ENCODE peak calls at places on chromosome 3, in six cellular contexts. Q is GM12892, Z is breast epithelium, Y is H1, T is GM23338, X is transverse colon. U is an unnamed sample.

GRCh38 chr3:185120126-185120525 is 32.7 kb downstream of the C3orf70 start:
- DNase-seq in T (no peak), X (no peak), Z (no peak), Y (no peak), Q (no peak), U (no peak)

GRCh38 chr3:107674371-107674770 is 151.6 kb downstream of the BBX start:
- DNase-seq in Z (no peak), Y (no peak), Q (no peak), X (no peak), T (no peak), U (no peak)

GRCh38 chr3:195253981-195254432 is 17.0 kb downstream of the XXYLT1 start:
- DNase-seq in X (no peak), Y (peak), T (no peak), Z (no peak), Q (no peak), U (peak)

GRCh38 chr3:68985391-68985790 is 28.1 kb downstream of the EOGT start:
- DNase-seq in Q (no peak), Y (no peak), Z (no peak), T (no peak), X (no peak), U (no peak)

GRCh38 chr3:77506384-77506783 is 466.5 kb downstream of the ROBO2 start:
- DNase-seq in Z (no peak), Y (no peak), X (no peak), T (no peak), Q (no peak), U (no peak)

GRCh38 chr3:138065939-138066338 is 49.5 kb downstream of the DZIP1L start:
- DNase-seq in Q (no peak), Y (no peak), Z (no peak), T (no peak), X (no peak), U (no peak)

GRCh38 chr3:8937064-8938020 is 25.9 kb downstream of the RAD18 start:
- DNase-seq in X (no peak), T (no peak), Y (no peak), Z (no peak), Q (no peak), U (no peak)

GRCh38 chr3:147412491-147412916 is 3.3 kb downstream of the ZIC1 start:
- DNase-seq in Q (no peak), Z (no peak), Y (no peak), T (peak), X (no peak), U (no peak)

GRCh38 chr3:56622381-56622780 is 60.7 kb downstream of the TASOR start:
- DNase-seq in X (no peak), Z (no peak), Y (no peak), T (no peak), Q (no peak), U (no peak)

GRCh38 chr3:196225086-196225485 is 8.8 kb downstream of the SLC51A start:
- DNase-seq in Q (no peak), Z (no peak), Y (no peak), X (no peak), T (no peak), U (no peak)

GRCh38 chr3:175224051-175224450 is 364.9 kb downstream of the NAALADL2 start:
- DNase-seq in Q (no peak), T (no peak), Z (no peak), X (no peak), Y (no peak), U (no peak)

GRCh38 chr3:196292281-196292923 is 4.9 kb upstream of the PCYT1A start:
- DNase-seq in Z (no peak), Y (no peak), X (no peak), Q (peak), T (peak), U (no peak)

GRCh38 chr3:74862501-74862900 is 248.0 kb upstream of the CNTN3 start:
- DNase-seq in T (no peak), Q (no peak), Y (no peak), X (no peak), Z (no peak), U (no peak)

GRCh38 chr3:165148901-165149441 is 47.2 kb downstream of the SLITRK3 start:
- DNase-seq in Y (no peak), T (no peak), Z (no peak), Q (no peak), X (no peak), U (no peak)

GRCh38 chr3:4350789-4351163 is 47.6 kb downstream of the SETMAR start:
- DNase-seq in Q (peak), T (peak), Y (no peak), X (peak), Z (no peak), U (peak)

GRCh38 chr3:138845771-138846173 is 11.0 kb upstream of the PIK3CB start:
- DNase-seq in X (no peak), T (peak), Y (no peak), Q (no peak), Z (no peak), U (no peak)

GRCh38 chr3:25047058-25047457 is 381.0 kb upstream of the RARB start:
- DNase-seq in X (no peak), Y (no peak), T (no peak), Z (no peak), Q (no peak), U (no peak)

GRCh38 chr3:192063570-192063969 is 602.6 kb downstream of the PYDC2 start:
- DNase-seq in X (peak), Q (no peak), T (peak), Y (peak), Z (no peak), U (peak)

GRCh38 chr3:126124148-126124868 is 40.4 kb upstream of the SLC41A3 start:
- DNase-seq in Q (no peak), Y (peak), T (peak), Z (no peak), X (peak), U (no peak)

GRCh38 chr3:89032331-89033063 is 74.9 kb upstream of the EPHA3 start:
- DNase-seq in Y (no peak), Q (no peak), Z (no peak), X (no peak), T (no peak), U (no peak)

GRCh38 chr3:37190667-37191066 is 16.3 kb upstream of the LRRFIP2 start:
- DNase-seq in Z (no peak), Q (no peak), Y (no peak), T (no peak), X (no peak), U (no peak)

GRCh38 chr3:46936733-46937250 is 39.8 kb downstream of the CCDC12 start:
- DNase-seq in T (no peak), Q (no peak), Z (no peak), Y (no peak), X (peak), U (no peak)

GRCh38 chr3:154716170-154716569 is 286.2 kb upstream of the GPR149 start:
- DNase-seq in T (no peak), Y (no peak), Z (no peak), Q (no peak), X (no peak), U (no peak)

GRCh38 chr3:151268267-151269235 is 9.8 kb downstream of the P2RY14 start:
- DNase-seq in Z (no peak), X (peak), T (no peak), Y (no peak), Q (no peak), U (no peak)

GRCh38 chr3:138381950-138382715 is 33.8 kb downstream of the MRAS start:
- DNase-seq in Q (no peak), Z (peak), Y (no peak), X (peak), T (no peak), U (peak)

GRCh38 chr3:81602781-81603180 is 158.7 kb downstream of the GBE1 start:
- DNase-seq in T (no peak), X (no peak), Q (no peak), Y (no peak), Z (no peak), U (no peak)

GRCh38 chr3:33787328-33788009 is 11.0 kb upstream of the PDCD6IP start:
- DNase-seq in Y (peak), Q (peak), X (peak), Z (peak), T (peak), U (no peak)

GRCh38 chr3:7106635-7107034 is 245.7 kb downstream of the GRM7 start:
- DNase-seq in Y (no peak), Q (no peak), X (no peak), T (no peak), Z (no peak), U (no peak)

GRCh38 chr3:134597390-134597975 is 53.3 kb downstream of the KY start:
- DNase-seq in T (no peak), X (no peak), Y (no peak), Q (no peak), Z (no peak), U (no peak)

GRCh38 chr3:162978136-162978535 is 1481.5 kb downstream of the OTOL1 start:
- DNase-seq in Y (no peak), X (no peak), T (no peak), Q (no peak), Z (no peak), U (no peak)

GRCh38 chr3:20769430-20769829 is 583.4 kb upstream of the SGO1 start:
- DNase-seq in Z (no peak), T (no peak), X (no peak), Y (no peak), Q (no peak), U (no peak)

GRCh38 chr3:133472889-133473288 is 73.0 kb downstream of the BFSP2 start:
- DNase-seq in Z (no peak), X (no peak), Q (no peak), Y (no peak), T (no peak), U (no peak)

GRCh38 chr3:118436863-118437262 is 597.8 kb downstream of the IGSF11 start:
- DNase-seq in X (no peak), Q (no peak), Z (no peak), Y (no peak), T (no peak), U (no peak)
- TF ChIP-seq POLR2AphosphoS5 in X (no peak), Q (no peak), Z (no peak), Y (no peak), T (no peak), U (no peak)

DNA sequence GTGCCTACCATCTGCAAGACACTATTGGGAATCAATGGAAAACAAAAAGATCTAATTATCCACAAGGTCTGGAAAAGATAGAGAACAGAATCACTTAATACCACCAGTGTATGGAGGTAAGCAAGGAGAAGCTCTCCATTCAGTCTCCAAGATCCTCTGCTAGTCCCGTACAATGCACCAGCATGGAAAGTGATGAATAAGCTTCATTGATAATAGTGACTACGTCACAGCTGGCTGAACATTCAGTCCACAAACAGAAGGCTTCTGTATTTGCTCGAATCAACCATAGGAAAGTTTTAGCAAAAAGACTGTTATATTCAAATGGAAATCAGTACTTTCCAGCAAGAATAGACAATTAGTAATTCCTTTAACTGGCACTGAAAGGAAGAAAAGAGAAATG is 42.9 kb downstream of the IGSF11 start:
- DNase-seq in X (no peak), T (no peak), Y (no peak), Q (no peak), Z (no peak), U (no peak)
- TF ChIP-seq POLR2AphosphoS5 in X (no peak), T (no peak), Y (no peak), Q (no peak), Z (no peak), U (no peak)

GRCh38 chr3:12501360-12502020 is 17.2 kb downstream of the TSEN2 start:
- DNase-seq in X (no peak), Z (no peak), Y (no peak), Q (no peak), T (no peak), U (no peak)
- TF ChIP-seq POLR2AphosphoS5 in X (peak), Z (no peak), Y (no peak), Q (no peak), T (no peak), U (no peak)

DNA sequence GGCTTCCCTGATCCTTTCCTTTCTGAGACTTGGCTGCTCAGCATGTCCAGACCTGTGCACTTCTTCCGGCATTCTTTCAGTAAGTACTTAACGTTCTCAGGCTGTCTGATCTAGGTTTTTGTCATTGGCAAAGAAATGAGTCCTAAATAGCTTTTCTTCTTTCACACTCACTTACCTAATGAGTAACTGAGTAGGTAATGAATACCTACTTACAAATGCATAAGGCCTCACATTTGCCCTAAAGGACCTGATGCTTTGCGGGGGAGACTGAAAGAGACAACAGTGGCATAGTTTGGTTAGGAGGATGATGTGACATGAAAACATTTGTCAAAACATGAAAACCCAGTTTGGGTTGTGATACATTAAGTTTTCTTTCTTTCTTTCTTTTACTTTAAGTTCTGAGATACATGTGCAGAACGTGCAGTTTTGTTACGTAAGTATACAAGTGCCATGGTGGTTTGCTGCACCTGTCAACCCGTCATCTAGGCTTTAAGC is 516.7 kb upstream of the CFAP20DC start:
- DNase-seq in T (no peak), X (no peak), Z (peak), Q (peak), Y (no peak), U (no peak)
- TF ChIP-seq POLR2AphosphoS5 in T (no peak), X (no peak), Z (peak), Q (no peak), Y (no peak), U (no peak)

DNA sequence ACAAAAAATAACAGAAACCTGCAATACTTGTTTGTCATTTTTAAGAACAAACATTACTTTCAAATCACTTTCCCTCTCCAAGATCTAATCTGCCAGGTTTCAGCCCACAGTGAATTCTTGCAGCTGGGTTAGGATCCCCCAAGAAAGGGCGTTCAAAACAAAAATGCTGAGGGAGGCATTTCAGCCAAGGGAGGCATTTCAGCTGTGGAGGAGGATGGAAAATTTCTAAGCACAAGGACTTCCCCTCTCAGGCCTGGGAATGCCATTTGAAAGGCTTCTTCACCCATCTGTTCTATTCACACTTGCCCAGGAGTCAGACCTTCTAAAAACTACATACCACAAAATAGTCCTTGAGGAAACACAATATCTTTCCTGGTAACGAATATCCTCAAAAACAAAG is 69.1 kb downstream of the P3H2 start:
- DNase-seq in X (no peak), Q (no peak), Z (no peak), Y (no peak), T (peak), U (no peak)
- TF ChIP-seq POLR2AphosphoS5 in X (no peak), Q (no peak), Z (no peak), Y (no peak), T (no peak), U (no peak)

GRCh38 chr3:197722734-197723133 is 14.0 kb downstream of the RUBCN start:
- DNase-seq in X (no peak), Z (no peak), Q (no peak), T (no peak), Y (no peak), U (no peak)

GRCh38 chr3:197714251-197714650 is 22.5 kb downstream of the RUBCN start:
- DNase-seq in Q (no peak), Y (no peak), Z (no peak), T (no peak), X (no peak), U (no peak)

GRCh38 chr3:197713477-197713822 is 23.3 kb downstream of the RUBCN start:
- DNase-seq in X (no peak), Z (no peak), Q (no peak), Y (no peak), T (no peak), U (no peak)

GRCh38 chr3:197718904-197719303 is 17.8 kb downstream of the RUBCN start:
- DNase-seq in Y (no peak), T (no peak), Q (no peak), Z (no peak), X (no peak), U (no peak)
- TF ChIP-seq POLR2AphosphoS5 in Y (no peak), T (no peak), Q (no peak), Z (no peak), X (no peak), U (no peak)

GRCh38 chr3:128993461-128994172 is at the start of gene CFAP92:
- DNase-seq in Y (peak), X (peak), T (peak), Q (peak), Z (peak), U (peak)

GRCh38 chr3:128988286-128988685 is 5.6 kb downstream of the CFAP92 start:
- DNase-seq in Y (no peak), Z (no peak), X (no peak), T (no peak), Q (no peak), U (no peak)

GRCh38 chr3:128992926-128993460 is 883 bp downstream of the CFAP92 start:
- DNase-seq in Z (no peak), X (no peak), Q (no peak), Y (peak), T (peak), U (peak)

GRCh38 chr3:128994173-128994512 is 267 bp upstream of the CFAP92 start:
- DNase-seq in Q (no peak), Y (no peak), X (no peak), Z (no peak), T (no peak), U (no peak)

DNA sequence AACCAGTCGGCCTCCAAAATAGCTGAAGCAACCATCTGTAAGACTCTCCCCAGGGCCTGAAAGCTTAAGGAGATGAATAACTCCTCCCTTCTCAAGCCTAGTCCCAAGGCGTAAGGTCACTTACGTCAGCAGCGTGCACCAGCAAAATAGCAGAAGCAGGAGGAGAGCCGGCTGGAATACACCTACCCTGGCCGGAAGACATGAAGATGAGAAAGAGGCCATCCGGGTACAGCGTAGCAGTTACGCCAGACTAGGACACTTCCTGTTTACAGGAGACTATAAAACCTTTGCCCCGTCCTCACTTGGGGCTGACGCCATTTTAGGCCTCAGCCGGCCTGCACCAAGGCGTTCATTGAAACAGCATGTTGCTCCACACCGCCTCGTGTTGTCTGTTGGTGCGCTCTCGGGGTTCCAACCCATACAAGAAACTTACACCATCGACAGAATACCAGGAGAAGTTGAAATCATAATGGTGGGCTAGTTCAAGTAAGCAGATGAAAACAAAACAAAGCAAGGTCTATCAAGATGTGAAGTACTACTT is 2.5 kb downstream of the CFAP92 start:
- DNase-seq in X (no peak), Z (no peak), Y (no peak), T (no peak), Q (no peak), U (peak)
- TF ChIP-seq POLR2AphosphoS5 in X (no peak), Z (no peak), Y (no peak), T (no peak), Q (no peak), U (peak)

GRCh38 chr3:72077473-72078259 is 292.7 kb upstream of the PROK2 start:
- DNase-seq in Y (no peak), X (peak), Q (no peak), Z (no peak), T (no peak), U (no peak)

GRCh38 chr3:72080101-72080500 is 295.2 kb upstream of the PROK2 start:
- DNase-seq in Y (no peak), T (no peak), Q (no peak), X (no peak), Z (no peak), U (no peak)

GRCh38 chr3:72079369-72079872 is 294.5 kb upstream of the PROK2 start:
- DNase-seq in Y (no peak), Q (no peak), Z (no peak), T (no peak), X (no peak), U (no peak)

GRCh38 chr3:72080800-72081199 is 295.9 kb upstream of the PROK2 start:
- DNase-seq in X (no peak), Z (no peak), T (no peak), Y (no peak), Q (no peak), U (no peak)

DNA sequence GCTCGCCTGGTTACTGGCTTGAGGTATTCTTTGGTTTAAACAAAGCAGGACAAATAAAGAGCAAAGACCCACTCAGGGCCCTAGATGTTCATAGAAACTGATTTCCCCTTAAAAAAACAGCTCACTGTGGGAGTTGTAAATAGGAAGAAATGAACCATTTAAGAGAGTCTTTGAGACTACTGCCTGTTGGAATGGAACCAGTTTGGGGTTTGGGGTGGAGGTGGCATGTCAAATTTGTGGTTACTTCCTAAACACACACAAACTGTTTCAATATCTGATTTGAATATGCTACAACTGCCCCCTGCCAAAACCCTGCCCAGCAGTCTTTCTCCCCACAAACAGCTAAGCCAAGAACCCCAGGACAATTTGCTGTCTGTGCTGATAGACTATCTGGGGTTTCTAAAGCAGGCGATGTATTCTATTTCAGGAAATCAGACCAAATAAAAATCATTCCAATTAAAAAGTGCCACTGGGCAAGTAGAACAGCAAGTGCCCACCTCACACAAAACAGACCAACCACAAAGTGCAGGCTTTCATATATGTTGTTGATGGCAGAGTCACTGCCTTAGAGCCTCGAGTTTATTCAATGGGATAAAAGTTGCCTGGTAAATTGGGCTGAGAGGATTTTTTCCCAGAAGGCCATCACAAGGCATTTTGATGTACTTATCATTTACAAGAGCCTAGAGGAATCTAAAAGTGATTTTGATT is 293.9 kb upstream of the PROK2 start:
- DNase-seq in T (no peak), Y (no peak), Q (no peak), X (no peak), Z (no peak), U (no peak)
- TF ChIP-seq POLR2AphosphoS5 in T (no peak), Y (no peak), Q (no peak), X (no peak), Z (no peak), U (no peak)